ENCODE peak calls at places on chromosomes 11 and 22, in seven cellular contexts. One of them, this sample, is unnamed.

GRCh38 chr11:80239217-80239616 is 798.4 kb upstream of the TENM4 start:
- DNase-seq in dorsolateral prefrontal cortex: no peak
- DNase-seq in psoas muscle: no peak
- DNase-seq in A673: no peak
- DNase-seq in stomach: no peak
- DNase-seq in transverse colon: no peak
- DNase-seq in esophagus squamous epithelium: no peak
- DNase-seq in this sample: no peak

GRCh38 chr22:33139937-33140336 is 81.8 kb upstream of the SYN3 start:
- DNase-seq in dorsolateral prefrontal cortex: no peak
- DNase-seq in psoas muscle: no peak
- DNase-seq in A673: no peak
- DNase-seq in stomach: no peak
- DNase-seq in transverse colon: no peak
- DNase-seq in esophagus squamous epithelium: no peak
- DNase-seq in this sample: no peak

GRCh38 chr11:86799680-86800075 is 664 bp upstream of the PRSS23 start:
- DNase-seq in dorsolateral prefrontal cortex: no peak
- DNase-seq in psoas muscle: no peak
- DNase-seq in A673: no peak
- DNase-seq in stomach: no peak
- DNase-seq in transverse colon: no peak
- DNase-seq in esophagus squamous epithelium: no peak
- DNase-seq in this sample: no peak

GRCh38 chr11:17171342-17171741 is 36.4 kb downstream of the PIK3C2A start:
- DNase-seq in dorsolateral prefrontal cortex: no peak
- DNase-seq in psoas muscle: no peak
- DNase-seq in A673: peak
- DNase-seq in stomach: no peak
- DNase-seq in transverse colon: no peak
- DNase-seq in esophagus squamous epithelium: no peak
- DNase-seq in this sample: no peak

GRCh38 chr11:114559425-114560310 is at the start of gene NXPE1:
- DNase-seq in dorsolateral prefrontal cortex: no peak
- DNase-seq in psoas muscle: no peak
- DNase-seq in A673: peak
- DNase-seq in stomach: no peak
- DNase-seq in transverse colon: no peak
- DNase-seq in esophagus squamous epithelium: no peak
- DNase-seq in this sample: no peak

GRCh38 chr22:46881373-46882118 is 119.1 kb downstream of the TBC1D22A start:
- DNase-seq in dorsolateral prefrontal cortex: no peak
- DNase-seq in psoas muscle: no peak
- DNase-seq in A673: no peak
- DNase-seq in stomach: no peak
- DNase-seq in transverse colon: no peak
- DNase-seq in esophagus squamous epithelium: no peak
- DNase-seq in this sample: peak

GRCh38 chr11:2473361-2474058 is 28.7 kb downstream of the KCNQ1 start:
- DNase-seq in dorsolateral prefrontal cortex: no peak
- DNase-seq in psoas muscle: no peak
- DNase-seq in A673: no peak
- DNase-seq in stomach: peak
- DNase-seq in transverse colon: no peak
- DNase-seq in esophagus squamous epithelium: no peak
- DNase-seq in this sample: peak

GRCh38 chr11:10436733-10437132 is 18.3 kb upstream of the AMPD3 start:
- DNase-seq in dorsolateral prefrontal cortex: no peak
- DNase-seq in psoas muscle: no peak
- DNase-seq in A673: no peak
- DNase-seq in stomach: no peak
- DNase-seq in transverse colon: no peak
- DNase-seq in esophagus squamous epithelium: no peak
- DNase-seq in this sample: no peak

GRCh38 chr11:27022659-27023251 is 17.9 kb upstream of the BBOX1 start:
- DNase-seq in dorsolateral prefrontal cortex: no peak
- DNase-seq in psoas muscle: no peak
- DNase-seq in A673: no peak
- DNase-seq in stomach: no peak
- DNase-seq in transverse colon: no peak
- DNase-seq in esophagus squamous epithelium: no peak
- DNase-seq in this sample: no peak

GRCh38 chr11:47101452-47101851 is 75.2 kb downstream of the ARFGAP2 start:
- DNase-seq in dorsolateral prefrontal cortex: no peak
- DNase-seq in psoas muscle: no peak
- DNase-seq in A673: no peak
- DNase-seq in stomach: no peak
- DNase-seq in transverse colon: no peak
- DNase-seq in esophagus squamous epithelium: no peak
- DNase-seq in this sample: no peak

GRCh38 chr22:42780070-42780540 is 59.4 kb upstream of the A4GALT start:
- DNase-seq in dorsolateral prefrontal cortex: no peak
- DNase-seq in psoas muscle: no peak
- DNase-seq in A673: peak
- DNase-seq in stomach: peak
- DNase-seq in transverse colon: peak
- DNase-seq in esophagus squamous epithelium: no peak
- DNase-seq in this sample: peak

GRCh38 chr22:44816141-44816540 is 63.8 kb downstream of the ARHGAP8 start:
- DNase-seq in dorsolateral prefrontal cortex: no peak
- DNase-seq in psoas muscle: peak
- DNase-seq in A673: no peak
- DNase-seq in stomach: no peak
- DNase-seq in transverse colon: no peak
- DNase-seq in esophagus squamous epithelium: no peak
- DNase-seq in this sample: no peak

GRCh38 chr22:43955883-43956286 is 643 bp downstream of the SAMM50 start:
- DNase-seq in dorsolateral prefrontal cortex: no peak
- DNase-seq in psoas muscle: no peak
- DNase-seq in A673: no peak
- DNase-seq in stomach: no peak
- DNase-seq in transverse colon: no peak
- DNase-seq in esophagus squamous epithelium: no peak
- DNase-seq in this sample: no peak

GRCh38 chr11:117861151-117862018 is 15.1 kb downstream of the FXYD6 start:
- DNase-seq in dorsolateral prefrontal cortex: no peak
- DNase-seq in psoas muscle: peak
- DNase-seq in A673: peak
- DNase-seq in stomach: peak
- DNase-seq in transverse colon: no peak
- DNase-seq in esophagus squamous epithelium: no peak
- DNase-seq in this sample: no peak

GRCh38 chr11:72083414-72083813 is 2.8 kb downstream of the LRRC51 start:
- DNase-seq in dorsolateral prefrontal cortex: no peak
- DNase-seq in psoas muscle: no peak
- DNase-seq in A673: no peak
- DNase-seq in stomach: no peak
- DNase-seq in transverse colon: no peak
- DNase-seq in esophagus squamous epithelium: no peak
- DNase-seq in this sample: no peak

GRCh38 chr11:81869337-81870065 is 864.2 kb downstream of the FAM181B start:
- DNase-seq in dorsolateral prefrontal cortex: no peak
- DNase-seq in psoas muscle: no peak
- DNase-seq in A673: no peak
- DNase-seq in stomach: peak
- DNase-seq in transverse colon: peak
- DNase-seq in esophagus squamous epithelium: no peak
- DNase-seq in this sample: no peak

GRCh38 chr11:118186346-118187107 is 10.1 kb upstream of the SCN2B start:
- DNase-seq in dorsolateral prefrontal cortex: no peak
- DNase-seq in psoas muscle: no peak
- DNase-seq in A673: no peak
- DNase-seq in stomach: no peak
- DNase-seq in transverse colon: no peak
- DNase-seq in esophagus squamous epithelium: no peak
- DNase-seq in this sample: no peak

GRCh38 chr22:25644122-25644521 is 79.6 kb downstream of the GRK3 start:
- DNase-seq in dorsolateral prefrontal cortex: no peak
- DNase-seq in psoas muscle: no peak
- DNase-seq in A673: no peak
- DNase-seq in stomach: no peak
- DNase-seq in transverse colon: no peak
- DNase-seq in esophagus squamous epithelium: no peak
- DNase-seq in this sample: peak

GRCh38 chr11:46387919-46388618 is 3.5 kb downstream of the CHRM4 start:
- DNase-seq in dorsolateral prefrontal cortex: peak
- DNase-seq in psoas muscle: no peak
- DNase-seq in A673: peak
- DNase-seq in stomach: no peak
- DNase-seq in transverse colon: no peak
- DNase-seq in esophagus squamous epithelium: no peak
- DNase-seq in this sample: no peak

GRCh38 chr11:35464308-35464707 is 45.0 kb upstream of the SLC1A2 start:
- DNase-seq in dorsolateral prefrontal cortex: no peak
- DNase-seq in psoas muscle: no peak
- DNase-seq in A673: peak
- DNase-seq in stomach: no peak
- DNase-seq in transverse colon: no peak
- DNase-seq in esophagus squamous epithelium: no peak
- DNase-seq in this sample: no peak
- TF ChIP-seq CTCF in dorsolateral prefrontal cortex: peak
- TF ChIP-seq CTCF in psoas muscle: no peak
- TF ChIP-seq CTCF in A673: peak
- TF ChIP-seq CTCF in stomach: no peak
- TF ChIP-seq CTCF in transverse colon: no peak
- TF ChIP-seq CTCF in esophagus squamous epithelium: no peak
- TF ChIP-seq CTCF in this sample: no peak

GRCh38 chr11:88404932-88405710 is 67.6 kb upstream of the CTSC start:
- DNase-seq in dorsolateral prefrontal cortex: no peak
- DNase-seq in psoas muscle: no peak
- DNase-seq in A673: no peak
- DNase-seq in stomach: no peak
- DNase-seq in transverse colon: no peak
- DNase-seq in esophagus squamous epithelium: no peak
- DNase-seq in this sample: no peak

GRCh38 chr11:88410056-88410455 is 72.5 kb upstream of the CTSC start:
- DNase-seq in dorsolateral prefrontal cortex: no peak
- DNase-seq in psoas muscle: no peak
- DNase-seq in A673: no peak
- DNase-seq in stomach: no peak
- DNase-seq in transverse colon: no peak
- DNase-seq in esophagus squamous epithelium: no peak
- DNase-seq in this sample: no peak

GRCh38 chr11:88405853-88406252 is 68.3 kb upstream of the CTSC start:
- DNase-seq in dorsolateral prefrontal cortex: no peak
- DNase-seq in psoas muscle: no peak
- DNase-seq in A673: no peak
- DNase-seq in stomach: no peak
- DNase-seq in transverse colon: no peak
- DNase-seq in esophagus squamous epithelium: no peak
- DNase-seq in this sample: no peak

GRCh38 chr11:88404363-88404762 is 66.8 kb upstream of the CTSC start:
- DNase-seq in dorsolateral prefrontal cortex: no peak
- DNase-seq in psoas muscle: no peak
- DNase-seq in A673: no peak
- DNase-seq in stomach: no peak
- DNase-seq in transverse colon: no peak
- DNase-seq in esophagus squamous epithelium: no peak
- DNase-seq in this sample: no peak

DNA sequence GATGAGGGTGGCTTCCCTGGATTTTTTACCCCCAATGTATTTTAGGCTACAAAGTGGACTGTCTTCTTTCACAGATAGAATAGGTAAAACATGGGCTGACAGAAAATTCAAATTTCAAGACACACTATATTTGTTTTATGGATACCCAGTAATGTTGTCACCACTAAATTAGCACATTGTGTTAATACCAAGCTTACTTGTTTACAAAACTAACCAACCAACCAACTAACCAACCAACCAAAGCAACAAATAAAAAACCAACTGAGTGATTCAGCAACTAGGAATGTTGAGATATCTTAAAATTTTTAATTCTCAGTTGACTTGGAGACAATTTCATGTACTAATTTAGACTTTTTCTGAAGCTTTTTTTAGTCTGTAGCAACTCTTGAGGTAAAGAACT is 69.3 kb upstream of the CTSC start:
- DNase-seq in dorsolateral prefrontal cortex: no peak
- DNase-seq in psoas muscle: no peak
- DNase-seq in A673: no peak
- DNase-seq in stomach: no peak
- DNase-seq in transverse colon: no peak
- DNase-seq in esophagus squamous epithelium: no peak
- DNase-seq in this sample: no peak
- H3K27ac ChIP-seq in dorsolateral prefrontal cortex: no peak
- H3K27ac ChIP-seq in psoas muscle: no peak
- H3K27ac ChIP-seq in A673: no peak
- H3K27ac ChIP-seq in stomach: no peak
- H3K27ac ChIP-seq in transverse colon: no peak
- H3K27ac ChIP-seq in esophagus squamous epithelium: no peak
- H3K27ac ChIP-seq in this sample: no peak

DNA sequence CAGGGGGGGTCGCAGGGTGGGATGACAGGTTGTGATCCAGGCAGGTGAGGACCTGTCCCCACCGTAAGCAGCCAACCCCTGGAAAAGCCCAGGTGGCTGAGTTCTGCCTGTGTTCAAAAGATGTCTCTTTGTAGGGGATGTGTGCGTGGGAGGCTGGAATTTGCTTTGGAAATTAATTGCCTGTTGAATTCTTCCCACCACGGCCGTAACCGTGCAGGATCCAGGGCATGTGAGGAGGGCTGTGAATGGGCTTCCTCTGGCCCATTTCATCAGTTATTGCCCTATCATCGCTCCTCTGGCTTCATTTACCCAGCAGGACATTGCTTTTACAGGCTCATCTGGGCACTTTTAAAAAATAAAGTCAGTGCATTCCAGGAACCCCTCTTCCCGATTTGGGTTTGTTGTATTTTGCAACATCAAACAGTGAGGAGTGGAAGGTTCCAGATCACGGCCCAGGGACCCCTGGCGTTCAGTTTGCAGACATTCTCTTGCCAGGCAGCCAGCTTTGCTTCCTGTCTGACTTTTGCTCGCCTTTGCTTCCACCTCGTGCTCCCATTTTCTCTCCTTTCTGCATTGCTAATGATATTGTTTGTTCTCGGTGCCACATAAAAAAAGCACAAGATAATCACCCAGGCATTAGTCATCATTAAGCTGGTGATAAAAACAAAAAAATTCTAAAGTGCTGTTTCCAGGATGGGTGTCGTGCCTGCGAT is 1306.6 kb downstream of the BRD1 start:
- DNase-seq in dorsolateral prefrontal cortex: no peak
- DNase-seq in psoas muscle: no peak
- DNase-seq in A673: peak
- DNase-seq in stomach: no peak
- DNase-seq in transverse colon: no peak
- DNase-seq in esophagus squamous epithelium: no peak
- DNase-seq in this sample: no peak
- H3K4me3 ChIP-seq in dorsolateral prefrontal cortex: no peak
- H3K4me3 ChIP-seq in psoas muscle: no peak
- H3K4me3 ChIP-seq in A673: no peak
- H3K4me3 ChIP-seq in stomach: no peak
- H3K4me3 ChIP-seq in transverse colon: no peak
- H3K4me3 ChIP-seq in esophagus squamous epithelium: no peak
- H3K4me3 ChIP-seq in this sample: no peak

DNA sequence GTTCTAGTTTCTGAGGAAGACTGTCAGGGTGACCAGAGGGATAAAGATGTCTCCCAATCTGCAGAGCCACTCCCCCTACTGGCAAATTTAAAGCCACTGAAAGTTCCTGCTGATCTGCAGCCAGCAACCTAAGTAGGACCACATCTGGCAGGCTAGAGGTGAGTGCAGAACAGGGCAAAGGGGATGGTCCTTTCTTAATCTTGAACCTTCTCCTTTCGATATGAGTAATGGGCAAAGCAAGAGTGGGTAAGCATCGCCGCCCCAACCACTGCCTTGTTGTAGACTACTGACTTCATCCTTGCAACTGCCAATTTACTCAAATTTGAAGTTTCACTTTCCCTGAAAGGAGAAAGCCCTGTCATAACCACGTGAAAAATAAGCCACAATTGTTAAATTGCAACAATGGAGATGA is 30.7 kb downstream of the SCUBE2 start:
- DNase-seq in dorsolateral prefrontal cortex: no peak
- DNase-seq in psoas muscle: no peak
- DNase-seq in A673: peak
- DNase-seq in stomach: no peak
- DNase-seq in transverse colon: no peak
- DNase-seq in esophagus squamous epithelium: no peak
- DNase-seq in this sample: no peak
- TF ChIP-seq CTCF in dorsolateral prefrontal cortex: no peak
- TF ChIP-seq CTCF in psoas muscle: no peak
- TF ChIP-seq CTCF in A673: peak
- TF ChIP-seq CTCF in stomach: no peak
- TF ChIP-seq CTCF in transverse colon: no peak
- TF ChIP-seq CTCF in esophagus squamous epithelium: no peak
- TF ChIP-seq CTCF in this sample: no peak